ENCODE peak calls at places on chromosomes 11 and 22, in eight cellular contexts. X, G, D, Y, U, Z, B and N are unnamed samples.

GRCh38 chr11:46238078-46238966 is 39.1 kb upstream of the CREB3L1 start:
- DNase-seq in X (peak; percentile 14), G (peak; percentile 87), D (peak; percentile 68), Y (peak; percentile 25), U (peak; percentile 81), Z (no peak), B (peak; percentile 82), N (no peak)

GRCh38 chr11:1071571-1072115 is 3.0 kb upstream of the MUC2 start:
- DNase-seq in X (no peak), G (no peak), D (no peak), Y (no peak), U (no peak), Z (peak; percentile 50), B (peak; percentile 32), N (no peak)

GRCh38 chr11:62505112-62505783 is 41.4 kb downstream of the AHNAK start:
- DNase-seq in X (no peak), G (no peak), D (no peak), Y (peak; percentile 16), U (no peak), Z (no peak), B (no peak), N (no peak)

GRCh38 chr11:81237139-81237538 is 1496.5 kb downstream of the FAM181B start:
- DNase-seq in X (peak; percentile 25), G (peak; percentile 22), D (peak; percentile 67), Y (peak; percentile 64), U (no peak), Z (no peak), B (no peak), N (peak; percentile 46)

GRCh38 chr11:26550022-26550421 is 22.0 kb downstream of the MUC15 start:
- DNase-seq in X (no peak), G (no peak), D (no peak), Y (no peak), U (no peak), Z (no peak), B (no peak), N (no peak)

GRCh38 chr11:85947431-85948272 is 92.5 kb downstream of the CCDC83 start:
- DNase-seq in X (no peak), G (no peak), D (peak; percentile 97), Y (peak; percentile 74), U (no peak), Z (no peak), B (no peak), N (peak; percentile 28)

GRCh38 chr11:112229746-112230433 is 3.7 kb downstream of the PTS start:
- DNase-seq in X (no peak), G (no peak), D (peak; percentile 75), Y (peak; percentile 86), U (no peak), Z (no peak), B (no peak), N (no peak)

GRCh38 chr11:304915-305833 is 2.4 kb upstream of the IFITM2 start:
- DNase-seq in X (peak; percentile 69), G (peak; percentile 54), D (peak; percentile 88), Y (peak; percentile 59), U (peak; percentile 80), Z (no peak), B (peak; percentile 70), N (peak; percentile 53)

GRCh38 chr11:35247428-35247827 is 108.5 kb downstream of the CD44 start:
- DNase-seq in X (no peak), G (no peak), D (no peak), Y (no peak), U (no peak), Z (no peak), B (no peak), N (no peak)

GRCh38 chr11:122706261-122706660 is 50.7 kb downstream of the UBASH3B start:
- DNase-seq in X (no peak), G (no peak), D (peak; percentile 66), Y (no peak), U (no peak), Z (no peak), B (no peak), N (no peak)

GRCh38 chr11:75262961-75263852 is 22.6 kb downstream of the TPBGL start:
- DNase-seq in X (no peak), G (no peak), D (peak; percentile 22), Y (no peak), U (no peak), Z (peak; percentile 36), B (peak; percentile 36), N (no peak)

GRCh38 chr11:45872513-45873356 is 12.7 kb upstream of the MAPK8IP1 start:
- DNase-seq in X (peak; percentile 59), G (peak; percentile 57), D (peak; percentile 86), Y (peak; percentile 82), U (no peak), Z (no peak), B (no peak), N (no peak)

GRCh38 chr11:112005422-112006094 is 19.6 kb upstream of the DLAT start:
- DNase-seq in X (no peak), G (no peak), D (no peak), Y (no peak), U (no peak), Z (no peak), B (no peak), N (no peak)

GRCh38 chr11:2480874-2481220 is 36.0 kb downstream of the KCNQ1 start:
- DNase-seq in X (no peak), G (no peak), D (no peak), Y (no peak), U (no peak), Z (no peak), B (peak; percentile 72), N (no peak)

GRCh38 chr11:363948-364761 is 5.1 kb upstream of the B4GALNT4 start:
- DNase-seq in X (peak; percentile 43), G (no peak), D (no peak), Y (no peak), U (no peak), Z (no peak), B (peak; percentile 65), N (peak; percentile 38)

GRCh38 chr11:61098778-61099177 is 3.5 kb upstream of the CD5 start:
- DNase-seq in X (no peak), G (no peak), D (no peak), Y (no peak), U (no peak), Z (no peak), B (no peak), N (no peak)

GRCh38 chr11:61797263-61797944 is 4.7 kb downstream of the FEN1 start:
- DNase-seq in X (peak; percentile 86), G (peak; percentile 80), D (peak; percentile 92), Y (peak; percentile 82), U (peak; percentile 85), Z (no peak), B (peak; percentile 69), N (peak; percentile 67)

GRCh38 chr11:130705670-130706421 is 210.4 kb downstream of the SNX19 start:
- DNase-seq in X (no peak), G (no peak), D (no peak), Y (no peak), U (no peak), Z (no peak), B (no peak), N (no peak)

GRCh38 chr22:22961574-22961973 is 74.0 kb downstream of the IGLL5 start:
- DNase-seq in X (no peak), G (no peak), D (no peak), Y (no peak), U (no peak), Z (no peak), B (no peak), N (no peak)

GRCh38 chr22:22959147-22959827 is 71.7 kb downstream of the IGLL5 start:
- DNase-seq in X (peak; percentile 78), G (peak; percentile 81), D (peak; percentile 82), Y (peak; percentile 76), U (peak; percentile 78), Z (no peak), B (no peak), N (no peak)

GRCh38 chr22:22958621-22959020 is 71.0 kb downstream of the IGLL5 start:
- DNase-seq in X (no peak), G (no peak), D (no peak), Y (no peak), U (no peak), Z (no peak), B (no peak), N (no peak)

GRCh38 chr22:22957090-22957489 is 69.5 kb downstream of the IGLL5 start:
- DNase-seq in X (no peak), G (no peak), D (no peak), Y (no peak), U (no peak), Z (no peak), B (no peak), N (no peak)

GRCh38 chr22:22960307-22960706 is 72.7 kb downstream of the IGLL5 start:
- DNase-seq in X (no peak), G (no peak), D (no peak), Y (no peak), U (no peak), Z (no peak), B (no peak), N (no peak)
- TF ChIP-seq CTCF in X (no peak), G (no peak), D (no peak), Y (no peak), U (no peak), Z (no peak), B (no peak), N (no peak)

GRCh38 chr11:115993613-115994012 is 489.4 kb upstream of the CADM1 start:
- DNase-seq in X (no peak), G (no peak), D (no peak), Y (no peak), U (no peak), Z (no peak), B (no peak), N (no peak)

GRCh38 chr11:115999437-115999836 is 495.2 kb upstream of the CADM1 start:
- DNase-seq in X (no peak), G (no peak), D (no peak), Y (no peak), U (no peak), Z (no peak), B (no peak), N (no peak)

GRCh38 chr11:115996125-115996807 is 492.1 kb upstream of the CADM1 start:
- DNase-seq in X (no peak), G (no peak), D (no peak), Y (no peak), U (no peak), Z (no peak), B (no peak), N (no peak)

GRCh38 chr11:115996808-115997188 is 492.6 kb upstream of the CADM1 start:
- DNase-seq in X (no peak), G (no peak), D (no peak), Y (no peak), U (no peak), Z (no peak), B (no peak), N (no peak)
- H3K27ac ChIP-seq in X (no peak overlapping the region), G (no peak overlapping the region), D (no peak overlapping the region), Y (no peak overlapping the region), U (no peak overlapping the region), Z (no peak overlapping the region), B (no peak overlapping the region), N (no peak overlapping the region)

DNA sequence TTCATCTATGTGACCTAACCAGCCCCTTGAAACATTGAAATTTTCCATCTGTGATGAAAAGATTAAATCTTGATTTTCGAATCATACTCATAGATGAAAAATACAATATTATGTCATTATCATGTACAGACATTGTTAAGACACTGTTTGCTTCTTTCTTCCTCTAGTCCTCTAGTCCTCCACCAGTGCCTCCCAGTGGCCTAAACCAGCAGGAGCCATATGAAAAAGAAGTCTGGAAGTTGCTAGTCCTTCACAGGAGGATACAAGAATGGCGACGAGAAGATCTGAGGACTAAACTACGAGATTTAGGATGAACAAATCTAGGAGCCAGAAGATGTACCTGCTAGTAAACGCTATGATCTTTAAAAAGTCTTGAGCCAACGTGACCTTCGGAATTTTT is 134.1 kb downstream of the SLC17A6 start:
- DNase-seq in X (no peak), G (no peak), D (no peak), Y (no peak), U (no peak), Z (no peak), B (no peak), N (no peak)
- TF ChIP-seq CTCF in X (no peak), G (no peak), D (peak; percentile 23), Y (peak; percentile 48), U (no peak), Z (no peak), B (no peak), N (no peak)

GRCh38 chr11:69957849-69958248 is 120.3 kb upstream of the ANO1 start:
- DNase-seq in X (no peak), G (no peak), D (no peak), Y (no peak), U (no peak), Z (peak; percentile 25), B (no peak), N (no peak)
- H3K27ac ChIP-seq in X (no peak overlapping the region), G (no peak overlapping the region), D (no peak overlapping the region), Y (no peak overlapping the region), U (no peak overlapping the region), Z (no peak overlapping the region), B (no peak overlapping the region), N (no peak overlapping the region)